ENCODE peak calls at places on chromosomes 5 and 9, in eight cellular contexts. One of them, this sample, is unnamed.

GRCh38 chr5:148899993-148900392 is 73.6 kb downstream of the ADRB2 start:
- DNase-seq in neuronal stem cell: no peak
- DNase-seq in HFF-Myc: no peak
- DNase-seq in C1 segment of cervical spinal cord: no peak
- DNase-seq in stimulated activated CD4-positive, alpha-beta T cell treated with anti-CD3 and anti-CD28 coated beads, Interleukin-12 subunit alpha, Interleukin-12 subunit beta, amount 100 ng/mL, for 4 hours: no peak
- DNase-seq in fibroblast of the aortic adventitia: no peak
- DNase-seq in ACHN: no peak
- DNase-seq in dermis microvascular lymphatic vessel endothelial cell: no peak
- DNase-seq in this sample: no peak

GRCh38 chr5:132641241-132641723 is 16.7 kb upstream of the IL13 start:
- DNase-seq in C1 segment of cervical spinal cord: no peak
- DNase-seq in neuronal stem cell: no peak
- DNase-seq in stimulated activated CD4-positive, alpha-beta T cell treated with anti-CD3 and anti-CD28 coated beads, Interleukin-12 subunit alpha, Interleukin-12 subunit beta, amount 100 ng/mL, for 4 hours: no peak
- DNase-seq in fibroblast of the aortic adventitia: no peak
- DNase-seq in dermis microvascular lymphatic vessel endothelial cell: no peak
- DNase-seq in ACHN: no peak
- DNase-seq in HFF-Myc: no peak
- DNase-seq in this sample: no peak

GRCh38 chr5:41201082-41201772 is 12.1 kb downstream of the C6 start:
- DNase-seq in neuronal stem cell: no peak
- DNase-seq in C1 segment of cervical spinal cord: no peak
- DNase-seq in fibroblast of the aortic adventitia: no peak
- DNase-seq in HFF-Myc: no peak
- DNase-seq in dermis microvascular lymphatic vessel endothelial cell: no peak
- DNase-seq in ACHN: no peak
- DNase-seq in stimulated activated CD4-positive, alpha-beta T cell treated with anti-CD3 and anti-CD28 coated beads, Interleukin-12 subunit alpha, Interleukin-12 subunit beta, amount 100 ng/mL, for 4 hours: no peak
- DNase-seq in this sample: no peak

GRCh38 chr9:111559000-111559610 is 34.1 kb downstream of the ZNF483 start:
- DNase-seq in HFF-Myc: peak
- DNase-seq in fibroblast of the aortic adventitia: peak
- DNase-seq in dermis microvascular lymphatic vessel endothelial cell: no peak
- DNase-seq in stimulated activated CD4-positive, alpha-beta T cell treated with anti-CD3 and anti-CD28 coated beads, Interleukin-12 subunit alpha, Interleukin-12 subunit beta, amount 100 ng/mL, for 4 hours: no peak
- DNase-seq in C1 segment of cervical spinal cord: no peak
- DNase-seq in neuronal stem cell: no peak
- DNase-seq in ACHN: no peak
- DNase-seq in this sample: no peak

GRCh38 chr5:110726249-110727024 is at the start of gene TMEM232:
- DNase-seq in stimulated activated CD4-positive, alpha-beta T cell treated with anti-CD3 and anti-CD28 coated beads, Interleukin-12 subunit alpha, Interleukin-12 subunit beta, amount 100 ng/mL, for 4 hours: peak
- DNase-seq in neuronal stem cell: peak
- DNase-seq in HFF-Myc: peak
- DNase-seq in dermis microvascular lymphatic vessel endothelial cell: peak
- DNase-seq in ACHN: peak
- DNase-seq in C1 segment of cervical spinal cord: peak
- DNase-seq in fibroblast of the aortic adventitia: peak
- DNase-seq in this sample: peak

GRCh38 chr5:140324834-140325195 is 21.6 kb downstream of the HBEGF start:
- DNase-seq in ACHN: no peak
- DNase-seq in dermis microvascular lymphatic vessel endothelial cell: no peak
- DNase-seq in stimulated activated CD4-positive, alpha-beta T cell treated with anti-CD3 and anti-CD28 coated beads, Interleukin-12 subunit alpha, Interleukin-12 subunit beta, amount 100 ng/mL, for 4 hours: no peak
- DNase-seq in fibroblast of the aortic adventitia: peak
- DNase-seq in C1 segment of cervical spinal cord: no peak
- DNase-seq in HFF-Myc: no peak
- DNase-seq in neuronal stem cell: no peak
- DNase-seq in this sample: no peak

GRCh38 chr5:111927191-111927590 is 170.2 kb upstream of the NREP start:
- DNase-seq in dermis microvascular lymphatic vessel endothelial cell: no peak
- DNase-seq in neuronal stem cell: no peak
- DNase-seq in C1 segment of cervical spinal cord: no peak
- DNase-seq in ACHN: no peak
- DNase-seq in fibroblast of the aortic adventitia: no peak
- DNase-seq in HFF-Myc: no peak
- DNase-seq in stimulated activated CD4-positive, alpha-beta T cell treated with anti-CD3 and anti-CD28 coated beads, Interleukin-12 subunit alpha, Interleukin-12 subunit beta, amount 100 ng/mL, for 4 hours: no peak
- DNase-seq in this sample: no peak

GRCh38 chr9:98172604-98173003 is 19.8 kb downstream of the CORO2A start:
- DNase-seq in dermis microvascular lymphatic vessel endothelial cell: no peak
- DNase-seq in C1 segment of cervical spinal cord: no peak
- DNase-seq in ACHN: no peak
- DNase-seq in fibroblast of the aortic adventitia: peak
- DNase-seq in HFF-Myc: no peak
- DNase-seq in neuronal stem cell: no peak
- DNase-seq in stimulated activated CD4-positive, alpha-beta T cell treated with anti-CD3 and anti-CD28 coated beads, Interleukin-12 subunit alpha, Interleukin-12 subunit beta, amount 100 ng/mL, for 4 hours: no peak
- DNase-seq in this sample: no peak

GRCh38 chr9:128689293-128689770 is 310 bp downstream of the SET start:
- DNase-seq in ACHN: no peak
- DNase-seq in fibroblast of the aortic adventitia: peak
- DNase-seq in HFF-Myc: no peak
- DNase-seq in stimulated activated CD4-positive, alpha-beta T cell treated with anti-CD3 and anti-CD28 coated beads, Interleukin-12 subunit alpha, Interleukin-12 subunit beta, amount 100 ng/mL, for 4 hours: peak
- DNase-seq in neuronal stem cell: no peak
- DNase-seq in C1 segment of cervical spinal cord: no peak
- DNase-seq in dermis microvascular lymphatic vessel endothelial cell: no peak
- DNase-seq in this sample: no peak

GRCh38 chr5:35129921-35130485 is 82.3 kb upstream of the AGXT2 start:
- DNase-seq in dermis microvascular lymphatic vessel endothelial cell: no peak
- DNase-seq in ACHN: peak
- DNase-seq in neuronal stem cell: no peak
- DNase-seq in stimulated activated CD4-positive, alpha-beta T cell treated with anti-CD3 and anti-CD28 coated beads, Interleukin-12 subunit alpha, Interleukin-12 subunit beta, amount 100 ng/mL, for 4 hours: peak
- DNase-seq in C1 segment of cervical spinal cord: no peak
- DNase-seq in fibroblast of the aortic adventitia: no peak
- DNase-seq in HFF-Myc: no peak
- DNase-seq in this sample: no peak

GRCh38 chr9:121735065-121735791 is 83.8 kb downstream of the DAB2IP start:
- DNase-seq in HFF-Myc: peak
- DNase-seq in dermis microvascular lymphatic vessel endothelial cell: no peak
- DNase-seq in fibroblast of the aortic adventitia: peak
- DNase-seq in stimulated activated CD4-positive, alpha-beta T cell treated with anti-CD3 and anti-CD28 coated beads, Interleukin-12 subunit alpha, Interleukin-12 subunit beta, amount 100 ng/mL, for 4 hours: no peak
- DNase-seq in C1 segment of cervical spinal cord: no peak
- DNase-seq in neuronal stem cell: no peak
- DNase-seq in ACHN: peak
- DNase-seq in this sample: no peak

This sample was measured in pulmonary artery endothelial cell.